ENCODE peak calls at places on chromosome 6, in six cellular contexts. P, N, E, R, L and D are unnamed samples.
A peak's percentile ranks its signal among the peaks of the same experiment; 100 is the strongest.

GRCh38 chr6:69835414-69836179 is 30.8 kb upstream of the COL19A1 start:
- DNase-seq in P (peak; percentile 15), N (no peak), E (peak; percentile 42), R (peak; percentile 28), L (no peak), D (no peak)

GRCh38 chr6:16040282-16040974 is 88.5 kb upstream of the MYLIP start:
- DNase-seq in P (no peak), N (no peak), E (no peak), R (no peak), L (no peak), D (no peak)

GRCh38 chr6:149965191-149966020 is 1.7 kb downstream of the ULBP1 start:
- DNase-seq in P (peak; percentile 24), N (no peak), E (peak; percentile 47), R (peak; percentile 6), L (no peak), D (no peak)

GRCh38 chr6:100381111-100381510 is 83.6 kb downstream of the SIM1 start:
- DNase-seq in P (no peak), N (no peak), E (no peak), R (no peak), L (no peak), D (no peak)

GRCh38 chr6:40336986-40337780 is 250.0 kb downstream of the LRFN2 start:
- DNase-seq in P (no peak), N (no peak), E (no peak), R (no peak), L (no peak), D (no peak)

GRCh38 chr6:157092736-157093135 is 230.6 kb downstream of the TMEM242 start:
- DNase-seq in P (no peak), N (no peak), E (no peak), R (peak; percentile 37), L (no peak), D (no peak)

GRCh38 chr6:77447254-77447653 is 16.0 kb downstream of the HTR1B start:
- DNase-seq in P (no peak), N (no peak), E (no peak), R (no peak), L (no peak), D (no peak)

GRCh38 chr6:162856885-162857284 is 129.1 kb downstream of the PACRG start:
- DNase-seq in P (no peak), N (no peak), E (no peak), R (peak; percentile 93), L (no peak), D (no peak)

GRCh38 chr6:162179196-162179951 is 548.2 kb downstream of the PRKN start:
- DNase-seq in P (no peak), N (no peak), E (no peak), R (no peak), L (no peak), D (no peak)

GRCh38 chr6:44373051-44373450 is 14.5 kb upstream of the CDC5L start:
- DNase-seq in P (no peak), N (no peak), E (no peak), R (no peak), L (no peak), D (no peak)